ENCODE peak calls at places on chromosomes 4 and X, in six cellular contexts. Z is AG09309, M is EL, T is H4, U is T-helper 9 cell, K is Ammon's horn. Q is an unnamed sample.

GRCh38 chrX:11791537-11791936 is 33.5 kb downstream of the MSL3 start:
- DNase-seq in K (no peak), T (no peak), M (no peak), Z (no peak), U (no peak), Q (no peak)

GRCh38 chr4:154739111-154739510 is 4.7 kb upstream of the LRAT start:
- DNase-seq in K (no peak), Z (no peak), M (no peak), U (no peak), T (no peak), Q (no peak)

GRCh38 chr4:68271851-68272756 is 26.6 kb upstream of the TMPRSS11B start:
- DNase-seq in M (peak), T (peak), Z (peak), K (peak), U (no peak), Q (peak)

GRCh38 chr4:19739101-19739651 is 512.5 kb upstream of the SLIT2 start:
- DNase-seq in Z (peak), M (peak), K (peak), T (peak), U (no peak), Q (peak)

GRCh38 chr4:55303818-55304217 is 42.2 kb upstream of the SRD5A3 start:
- DNase-seq in K (no peak), U (no peak), M (peak), Z (no peak), T (no peak), Q (no peak)

GRCh38 chr4:72318771-72319170 is 250.2 kb downstream of the ADAMTS3 start:
- DNase-seq in Z (no peak), U (no peak), M (peak), T (no peak), K (no peak), Q (no peak)

GRCh38 chr4:138707746-138708145 is 307.8 kb upstream of the NOCT start:
- DNase-seq in Z (no peak), T (no peak), U (no peak), M (no peak), K (no peak), Q (no peak)

GRCh38 chr4:133565379-133565778 is 416.3 kb downstream of the PCDH10 start:
- DNase-seq in T (peak), Z (no peak), K (no peak), M (peak), U (no peak), Q (no peak)

GRCh38 chr4:138522366-138522765 is 280.2 kb upstream of the SLC7A11 start:
- DNase-seq in K (no peak), Z (no peak), U (no peak), M (peak), T (peak), Q (no peak)

GRCh38 chr4:46937493-46937892 is 28.4 kb upstream of the COX7B2 start:
- DNase-seq in Z (no peak), U (no peak), M (no peak), T (no peak), K (no peak), Q (no peak)

GRCh38 chr4:121822796-121823504 is 733 bp downstream of the CCNA2 start:
- DNase-seq in Z (no peak), M (peak), U (peak), T (peak), K (peak), Q (no peak)

GRCh38 chr4:177453116-177453515 is 10.9 kb upstream of the AGA start:
- DNase-seq in U (no peak), K (no peak), Z (no peak), M (no peak), T (no peak), Q (no peak)